ENCODE peak calls at places on chromosome 12, in eight cellular contexts. N, E, G, S, D, U, I and R are unnamed samples.

GRCh38 chr12:84874125-84874824 is 38.3 kb downstream of the SLC6A15 start:
- DNase-seq in N (no peak), E (peak), G (peak), S (no peak), D (peak), U (peak), I (peak), R (no peak)

GRCh38 chr12:112907415-112908157 is 824 bp downstream of the OAS1 start:
- DNase-seq in N (no peak), E (no peak), G (no peak), S (no peak), D (no peak), U (no peak), I (peak), R (no peak)

GRCh38 chr12:28884861-28885260 is 264.2 kb upstream of the FAR2 start:
- DNase-seq in N (no peak), E (peak), G (no peak), S (no peak), D (no peak), U (no peak), I (no peak), R (no peak)

GRCh38 chr12:55728185-55728931 is 451 bp downstream of the CD63 start:
- DNase-seq in N (peak), E (peak), G (peak), S (peak), D (peak), U (no peak), I (peak), R (peak)

GRCh38 chr12:121190523-121191031 is 19.4 kb upstream of the P2RX4 start:
- DNase-seq in N (peak), E (peak), G (no peak), S (no peak), D (peak), U (peak), I (no peak), R (no peak)

GRCh38 chr12:34048714-34049113 is 26.4 kb downstream of the ALG10 start:
- DNase-seq in N (no peak), E (no peak), G (no peak), S (no peak), D (no peak), U (no peak), I (no peak), R (no peak)

GRCh38 chr12:186006-186625 is 27.8 kb downstream of the SLC6A12 start:
- DNase-seq in N (no peak), E (no peak), G (no peak), S (peak), D (no peak), U (no peak), I (no peak), R (no peak)

GRCh38 chr12:114320101-114320500 is 85.8 kb downstream of the TBX5 start:
- DNase-seq in N (no peak), E (no peak), G (no peak), S (no peak), D (peak), U (no peak), I (no peak), R (no peak)

GRCh38 chr12:123937707-123938600 is 34.7 kb downstream of the CCDC92 start:
- DNase-seq in N (no peak), E (peak), G (no peak), S (peak), D (no peak), U (no peak), I (no peak), R (no peak)

GRCh38 chr12:3667485-3667884 is 85.4 kb downstream of the CRACR2A start:
- DNase-seq in N (no peak), E (no peak), G (no peak), S (no peak), D (peak), U (no peak), I (no peak), R (no peak)

GRCh38 chr12:7729683-7730195 is 17.4 kb downstream of the CLEC4C start:
- DNase-seq in N (no peak), E (no peak), G (no peak), S (no peak), D (no peak), U (no peak), I (no peak), R (no peak)

GRCh38 chr12:104793280-104793679 is 164.8 kb downstream of the SLC41A2 start:
- DNase-seq in N (peak), E (peak), G (no peak), S (no peak), D (peak), U (peak), I (no peak), R (no peak)

GRCh38 chr12:89281534-89281857 is 70.8 kb downstream of the DUSP6 start:
- DNase-seq in N (no peak), E (no peak), G (no peak), S (no peak), D (no peak), U (no peak), I (no peak), R (no peak)

GRCh38 chr12:51823875-51824565 is 24.5 kb downstream of the FIGNL2 start:
- DNase-seq in N (peak), E (peak), G (peak), S (no peak), D (peak), U (peak), I (peak), R (no peak)

GRCh38 chr12:76030378-76031080 is 1.0 kb downstream of the PHLDA1 start:
- DNase-seq in N (no peak), E (peak), G (no peak), S (peak), D (peak), U (no peak), I (no peak), R (peak)

GRCh38 chr12:120640840-120641833 is 711 bp downstream of the CABP1 start:
- DNase-seq in N (peak), E (peak), G (no peak), S (peak), D (no peak), U (no peak), I (no peak), R (peak)

GRCh38 chr12:40010899-40011774 is 94.7 kb downstream of the SLC2A13 start:
- DNase-seq in N (peak), E (peak), G (peak), S (no peak), D (peak), U (peak), I (peak), R (no peak)

GRCh38 chr12:25997401-25997973 is 39.0 kb downstream of the RASSF8 start:
- DNase-seq in N (peak), E (peak), G (no peak), S (no peak), D (no peak), U (peak), I (no peak), R (no peak)

GRCh38 chr12:45462506-45462905 is 246.6 kb downstream of the ANO6 start:
- DNase-seq in N (no peak), E (no peak), G (no peak), S (no peak), D (no peak), U (no peak), I (no peak), R (no peak)